ENCODE peak calls at places on chromosomes 1 and 21, in eight cellular contexts. One of them, this sample, is unnamed.

GRCh38 chr1:192788184-192788583 is 20.7 kb upstream of the RGS2 start:
- DNase-seq in globus pallidus: no peak
- DNase-seq in GM10248: no peak
- DNase-seq in activated T-helper 1 cell treated with anti-CD3 and anti-CD28 coated beads, Interleukin-2, amount 50 U/mL, for 16 hours: no peak
- DNase-seq in GM12865: no peak
- DNase-seq in LoVo: no peak
- DNase-seq in HTR-8/SVneo: peak
- DNase-seq in ACHN: peak
- DNase-seq in this sample: no peak

GRCh38 chr1:209168204-209168603 is 415.3 kb upstream of the CAMK1G start:
- DNase-seq in HTR-8/SVneo: no peak
- DNase-seq in GM12865: no peak
- DNase-seq in ACHN: peak
- DNase-seq in LoVo: peak
- DNase-seq in activated T-helper 1 cell treated with anti-CD3 and anti-CD28 coated beads, Interleukin-2, amount 50 U/mL, for 16 hours: no peak
- DNase-seq in GM10248: no peak
- DNase-seq in globus pallidus: no peak
- DNase-seq in this sample: no peak

GRCh38 chr1:202416641-202417040 is 68.1 kb downstream of the PPP1R12B start:
- DNase-seq in globus pallidus: peak
- DNase-seq in GM12865: no peak
- DNase-seq in LoVo: no peak
- DNase-seq in GM10248: no peak
- DNase-seq in HTR-8/SVneo: no peak
- DNase-seq in activated T-helper 1 cell treated with anti-CD3 and anti-CD28 coated beads, Interleukin-2, amount 50 U/mL, for 16 hours: no peak
- DNase-seq in ACHN: no peak
- DNase-seq in this sample: no peak

GRCh38 chr1:33342041-33342723 is 21.3 kb upstream of the A3GALT2 start:
- DNase-seq in ACHN: peak
- DNase-seq in globus pallidus: peak
- DNase-seq in activated T-helper 1 cell treated with anti-CD3 and anti-CD28 coated beads, Interleukin-2, amount 50 U/mL, for 16 hours: no peak
- DNase-seq in GM12865: peak
- DNase-seq in GM10248: no peak
- DNase-seq in LoVo: no peak
- DNase-seq in HTR-8/SVneo: peak
- DNase-seq in this sample: no peak

GRCh38 chr1:54582566-54583306 is 34.7 kb downstream of the ACOT11 start:
- DNase-seq in activated T-helper 1 cell treated with anti-CD3 and anti-CD28 coated beads, Interleukin-2, amount 50 U/mL, for 16 hours: no peak
- DNase-seq in GM10248: no peak
- DNase-seq in ACHN: no peak
- DNase-seq in globus pallidus: no peak
- DNase-seq in GM12865: no peak
- DNase-seq in HTR-8/SVneo: no peak
- DNase-seq in LoVo: no peak
- DNase-seq in this sample: no peak

GRCh38 chr1:89808429-89809117 is 12.3 kb upstream of the LRRC8D start:
- DNase-seq in ACHN: no peak
- DNase-seq in GM12865: no peak
- DNase-seq in LoVo: no peak
- DNase-seq in globus pallidus: no peak
- DNase-seq in HTR-8/SVneo: no peak
- DNase-seq in activated T-helper 1 cell treated with anti-CD3 and anti-CD28 coated beads, Interleukin-2, amount 50 U/mL, for 16 hours: no peak
- DNase-seq in GM10248: no peak
- DNase-seq in this sample: no peak

GRCh38 chr1:225754940-225755635 is 22.5 kb upstream of the SRP9 start:
- DNase-seq in GM10248: no peak
- DNase-seq in ACHN: peak
- DNase-seq in GM12865: no peak
- DNase-seq in HTR-8/SVneo: no peak
- DNase-seq in LoVo: peak
- DNase-seq in activated T-helper 1 cell treated with anti-CD3 and anti-CD28 coated beads, Interleukin-2, amount 50 U/mL, for 16 hours: no peak
- DNase-seq in globus pallidus: no peak
- DNase-seq in this sample: no peak

GRCh38 chr1:204493882-204494280 is 724 bp downstream of the PIK3C2B start:
- DNase-seq in GM12865: peak
- DNase-seq in activated T-helper 1 cell treated with anti-CD3 and anti-CD28 coated beads, Interleukin-2, amount 50 U/mL, for 16 hours: no peak
- DNase-seq in LoVo: peak
- DNase-seq in ACHN: peak
- DNase-seq in globus pallidus: peak
- DNase-seq in HTR-8/SVneo: no peak
- DNase-seq in GM10248: peak
- DNase-seq in this sample: no peak

GRCh38 chr1:145994391-145995120 is 1.8 kb downstream of the TXNIP start:
- DNase-seq in activated T-helper 1 cell treated with anti-CD3 and anti-CD28 coated beads, Interleukin-2, amount 50 U/mL, for 16 hours: no peak
- DNase-seq in globus pallidus: no peak
- DNase-seq in ACHN: no peak
- DNase-seq in LoVo: no peak
- DNase-seq in HTR-8/SVneo: no peak
- DNase-seq in GM10248: no peak
- DNase-seq in GM12865: no peak
- DNase-seq in this sample: no peak

GRCh38 chr1:19113362-19114092 is 96.5 kb downstream of the UBR4 start:
- DNase-seq in GM12865: peak
- DNase-seq in GM10248: peak
- DNase-seq in ACHN: peak
- DNase-seq in activated T-helper 1 cell treated with anti-CD3 and anti-CD28 coated beads, Interleukin-2, amount 50 U/mL, for 16 hours: no peak
- DNase-seq in HTR-8/SVneo: peak
- DNase-seq in LoVo: peak
- DNase-seq in globus pallidus: no peak
- DNase-seq in this sample: no peak

GRCh38 chr1:230233786-230234185 is 166.7 kb downstream of the GALNT2 start:
- DNase-seq in GM10248: no peak
- DNase-seq in LoVo: no peak
- DNase-seq in ACHN: no peak
- DNase-seq in activated T-helper 1 cell treated with anti-CD3 and anti-CD28 coated beads, Interleukin-2, amount 50 U/mL, for 16 hours: no peak
- DNase-seq in HTR-8/SVneo: no peak
- DNase-seq in globus pallidus: no peak
- DNase-seq in GM12865: no peak
- DNase-seq in this sample: no peak

GRCh38 chr1:216064643-216065042 is 358.6 kb downstream of the USH2A start:
- DNase-seq in HTR-8/SVneo: no peak
- DNase-seq in activated T-helper 1 cell treated with anti-CD3 and anti-CD28 coated beads, Interleukin-2, amount 50 U/mL, for 16 hours: no peak
- DNase-seq in ACHN: no peak
- DNase-seq in GM10248: no peak
- DNase-seq in globus pallidus: no peak
- DNase-seq in GM12865: no peak
- DNase-seq in LoVo: no peak
- DNase-seq in this sample: no peak

GRCh38 chr1:204426035-204426436 is 14.4 kb upstream of the PPP1R15B start:
- DNase-seq in ACHN: peak
- DNase-seq in GM12865: no peak
- DNase-seq in HTR-8/SVneo: peak
- DNase-seq in LoVo: no peak
- DNase-seq in globus pallidus: no peak
- DNase-seq in GM10248: no peak
- DNase-seq in activated T-helper 1 cell treated with anti-CD3 and anti-CD28 coated beads, Interleukin-2, amount 50 U/mL, for 16 hours: no peak
- DNase-seq in this sample: no peak

GRCh38 chr1:78286686-78287085 is 204.1 kb upstream of the PTGFR start:
- DNase-seq in LoVo: no peak
- DNase-seq in GM10248: no peak
- DNase-seq in HTR-8/SVneo: peak
- DNase-seq in activated T-helper 1 cell treated with anti-CD3 and anti-CD28 coated beads, Interleukin-2, amount 50 U/mL, for 16 hours: no peak
- DNase-seq in globus pallidus: no peak
- DNase-seq in ACHN: no peak
- DNase-seq in GM12865: no peak
- DNase-seq in this sample: no peak

GRCh38 chr1:79373481-79374132 is 367.1 kb upstream of the ADGRL4 start:
- DNase-seq in GM12865: no peak
- DNase-seq in GM10248: no peak
- DNase-seq in globus pallidus: no peak
- DNase-seq in HTR-8/SVneo: no peak
- DNase-seq in ACHN: no peak
- DNase-seq in LoVo: no peak
- DNase-seq in activated T-helper 1 cell treated with anti-CD3 and anti-CD28 coated beads, Interleukin-2, amount 50 U/mL, for 16 hours: no peak
- DNase-seq in this sample: no peak

GRCh38 chr1:202122639-202123335 is at the start of gene GPR37L1:
- DNase-seq in LoVo: no peak
- DNase-seq in GM12865: no peak
- DNase-seq in ACHN: peak
- DNase-seq in HTR-8/SVneo: peak
- DNase-seq in activated T-helper 1 cell treated with anti-CD3 and anti-CD28 coated beads, Interleukin-2, amount 50 U/mL, for 16 hours: no peak
- DNase-seq in globus pallidus: peak
- DNase-seq in GM10248: no peak
- DNase-seq in this sample: no peak

GRCh38 chr1:10522324-10522860 is 47.6 kb downstream of the PEX14 start:
- DNase-seq in ACHN: no peak
- DNase-seq in activated T-helper 1 cell treated with anti-CD3 and anti-CD28 coated beads, Interleukin-2, amount 50 U/mL, for 16 hours: no peak
- DNase-seq in HTR-8/SVneo: no peak
- DNase-seq in globus pallidus: no peak
- DNase-seq in GM12865: no peak
- DNase-seq in LoVo: no peak
- DNase-seq in GM10248: no peak
- DNase-seq in this sample: no peak

GRCh38 chr21:41932576-41933258 is 21.1 kb downstream of the C2CD2 start:
- DNase-seq in activated T-helper 1 cell treated with anti-CD3 and anti-CD28 coated beads, Interleukin-2, amount 50 U/mL, for 16 hours: no peak
- DNase-seq in GM10248: no peak
- DNase-seq in GM12865: no peak
- DNase-seq in LoVo: no peak
- DNase-seq in ACHN: peak
- DNase-seq in globus pallidus: no peak
- DNase-seq in HTR-8/SVneo: peak
- DNase-seq in this sample: no peak

GRCh38 chr1:28196330-28196729 is 19.8 kb upstream of the PTAFR start:
- DNase-seq in globus pallidus: no peak
- DNase-seq in GM10248: no peak
- DNase-seq in LoVo: no peak
- DNase-seq in HTR-8/SVneo: no peak
- DNase-seq in GM12865: no peak
- DNase-seq in activated T-helper 1 cell treated with anti-CD3 and anti-CD28 coated beads, Interleukin-2, amount 50 U/mL, for 16 hours: no peak
- DNase-seq in ACHN: no peak
- DNase-seq in this sample: no peak

GRCh38 chr1:185441608-185442007 is 124.6 kb upstream of the IVNS1ABP start:
- DNase-seq in GM12865: no peak
- DNase-seq in activated T-helper 1 cell treated with anti-CD3 and anti-CD28 coated beads, Interleukin-2, amount 50 U/mL, for 16 hours: no peak
- DNase-seq in LoVo: peak
- DNase-seq in HTR-8/SVneo: peak
- DNase-seq in ACHN: peak
- DNase-seq in GM10248: no peak
- DNase-seq in globus pallidus: no peak
- DNase-seq in this sample: no peak

GRCh38 chr1:226798427-226799411 is 59.6 kb upstream of the ITPKB start:
- DNase-seq in HTR-8/SVneo: no peak
- DNase-seq in GM10248: peak
- DNase-seq in GM12865: peak
- DNase-seq in LoVo: no peak
- DNase-seq in globus pallidus: no peak
- DNase-seq in ACHN: no peak
- DNase-seq in activated T-helper 1 cell treated with anti-CD3 and anti-CD28 coated beads, Interleukin-2, amount 50 U/mL, for 16 hours: peak
- DNase-seq in this sample: peak

GRCh38 chr1:200917291-200917817 is 22.7 kb downstream of the INAVA start:
- DNase-seq in GM12865: no peak
- DNase-seq in activated T-helper 1 cell treated with anti-CD3 and anti-CD28 coated beads, Interleukin-2, amount 50 U/mL, for 16 hours: no peak
- DNase-seq in LoVo: no peak
- DNase-seq in GM10248: no peak
- DNase-seq in globus pallidus: no peak
- DNase-seq in HTR-8/SVneo: no peak
- DNase-seq in ACHN: no peak
- DNase-seq in this sample: no peak

GRCh38 chr1:158998781-158999161 is 10.9 kb upstream of the IFI16 start:
- DNase-seq in GM10248: peak
- DNase-seq in GM12865: peak
- DNase-seq in HTR-8/SVneo: peak
- DNase-seq in LoVo: peak
- DNase-seq in activated T-helper 1 cell treated with anti-CD3 and anti-CD28 coated beads, Interleukin-2, amount 50 U/mL, for 16 hours: no peak
- DNase-seq in globus pallidus: peak
- DNase-seq in ACHN: peak
- DNase-seq in this sample: no peak

This sample was measured in stimulated activated CD8-positive, alpha-beta memory T cell treated with anti-CD3 and anti-CD28 coated beads, Interleukin-7, amount 100 ng/mL, for 4 hours.